ENCODE peak calls at places on chromosomes 5 and 9, in ten cellular contexts. K, O, G, Y, N, B, Q, X, H and D are unnamed samples.

GRCh38 chr5:133396724-133397123 is 215.6 kb downstream of the FSTL4 start:
- DNase-seq in X (no peak), Y (no peak), B (no peak), O (no peak), Q (no peak), G (no peak), N (no peak), H (no peak), K (no peak), D (no peak)

GRCh38 chr5:157545911-157546310 is 29.7 kb downstream of the ADAM19 start:
- DNase-seq in Y (no peak), K (no peak), B (no peak), H (no peak), G (no peak), N (no peak), O (no peak), Q (no peak), X (no peak), D (no peak)

GRCh38 chr9:101592788-101593187 is 2.0 kb downstream of the PPP3R2 start:
- DNase-seq in N (no peak), O (no peak), G (no peak), H (no peak), Q (no peak), Y (no peak), B (no peak), K (no peak), X (no peak), D (no peak)

GRCh38 chr5:66680227-66680626 is 84.0 kb downstream of the MAST4 start:
- DNase-seq in K (no peak), Y (no peak), X (no peak), G (no peak), N (no peak), Q (no peak), H (peak; percentile 48), B (no peak), O (no peak), D (no peak)

GRCh38 chr5:53730938-53731337 is 170.5 kb downstream of the NDUFS4 start:
- DNase-seq in N (no peak), Y (no peak), G (no peak), K (no peak), O (no peak), Q (no peak), B (no peak), X (no peak), H (no peak), D (no peak)

GRCh38 chr9:129311638-129312037 is 133.6 kb upstream of the IER5L start:
- DNase-seq in B (no peak), O (no peak), G (no peak), N (no peak), Q (no peak), H (no peak), Y (no peak), K (no peak), X (no peak), D (no peak)

GRCh38 chr5:9348296-9348996 is 197.4 kb downstream of the SEMA5A start:
- DNase-seq in Q (no peak), O (no peak), H (no peak), Y (no peak), N (peak; percentile 78), G (no peak), B (no peak), K (no peak), X (peak; percentile 98), D (peak; percentile 70)

GRCh38 chr5:160096178-160096577 is 23.1 kb downstream of the PWWP2A start:
- DNase-seq in B (no peak), Y (no peak), N (no peak), K (no peak), O (no peak), Q (no peak), X (no peak), G (no peak), H (no peak), D (no peak)

GRCh38 chr9:7452378-7452777 is 347.2 kb downstream of the DMAC1 start:
- DNase-seq in K (no peak), Q (no peak), G (no peak), Y (no peak), B (no peak), X (peak; percentile 22), N (no peak), O (no peak), H (no peak), D (peak; percentile 7)